ENCODE peak calls at places on chromosomes 4 and X, in six cellular contexts. Y is stomach, O is breast epithelium, Z is erythroblast, F is IMR-90, N is uterus. A is an unnamed sample.

GRCh38 chrX:12953420-12953819 is 21.5 kb upstream of the TMSB4X start:
- DNase-seq in Y (no peak), O (no peak), Z (no peak), F (no peak), N (no peak), A (no peak)

GRCh38 chr4:22348410-22348809 is 167.5 kb downstream of the ADGRA3 start:
- DNase-seq in Y (no peak), O (no peak), Z (no peak), F (peak), N (no peak), A (no peak)

GRCh38 chr4:17310269-17310652 is 201.6 kb downstream of the QDPR start:
- DNase-seq in Y (no peak), O (no peak), Z (no peak), F (peak), N (no peak), A (no peak)

GRCh38 chr4:53676402-53676871 is 85.2 kb upstream of the LNX1 start:
- DNase-seq in Y (no peak), O (no peak), Z (no peak), F (peak), N (peak), A (no peak)

GRCh38 chr4:3124070-3124767 is 49.7 kb downstream of the HTT start:
- DNase-seq in Y (no peak), O (no peak), Z (no peak), F (no peak), N (no peak), A (no peak)

GRCh38 chr4:169225058-169225751 is 45.6 kb downstream of the SH3RF1 start:
- DNase-seq in Y (no peak), O (no peak), Z (no peak), F (peak), N (no peak), A (peak)

GRCh38 chr4:61380865-61381264 is 180.7 kb downstream of the ADGRL3 start:
- DNase-seq in Y (no peak), O (no peak), Z (no peak), F (no peak), N (no peak), A (no peak)

GRCh38 chrX:11261260-11261659 is 32.0 kb upstream of the AMELX start:
- DNase-seq in Y (no peak), O (no peak), Z (no peak), F (peak), N (no peak), A (no peak)

GRCh38 chr4:17347445-17347844 is 164.4 kb downstream of the QDPR start:
- DNase-seq in Y (no peak), O (no peak), Z (peak), F (peak), N (peak), A (peak)

GRCh38 chr4:4269856-4270255 is 20.1 kb downstream of the LYAR start:
- DNase-seq in Y (no peak), O (no peak), Z (no peak), F (no peak), N (no peak), A (no peak)

GRCh38 chr4:162403956-162404355 is 240.2 kb upstream of the FSTL5 start:
- DNase-seq in Y (no peak), O (no peak), Z (no peak), F (no peak), N (no peak), A (no peak)

GRCh38 chr4:184583738-184584502 is 65.3 kb downstream of the CASP3 start:
- DNase-seq in Y (no peak), O (no peak), Z (no peak), F (no peak), N (no peak), A (no peak)

GRCh38 chr4:78517050-78517652 is 34.4 kb upstream of the ANXA3 start:
- DNase-seq in Y (no peak), O (no peak), Z (peak), F (peak), N (no peak), A (no peak)

DNA sequence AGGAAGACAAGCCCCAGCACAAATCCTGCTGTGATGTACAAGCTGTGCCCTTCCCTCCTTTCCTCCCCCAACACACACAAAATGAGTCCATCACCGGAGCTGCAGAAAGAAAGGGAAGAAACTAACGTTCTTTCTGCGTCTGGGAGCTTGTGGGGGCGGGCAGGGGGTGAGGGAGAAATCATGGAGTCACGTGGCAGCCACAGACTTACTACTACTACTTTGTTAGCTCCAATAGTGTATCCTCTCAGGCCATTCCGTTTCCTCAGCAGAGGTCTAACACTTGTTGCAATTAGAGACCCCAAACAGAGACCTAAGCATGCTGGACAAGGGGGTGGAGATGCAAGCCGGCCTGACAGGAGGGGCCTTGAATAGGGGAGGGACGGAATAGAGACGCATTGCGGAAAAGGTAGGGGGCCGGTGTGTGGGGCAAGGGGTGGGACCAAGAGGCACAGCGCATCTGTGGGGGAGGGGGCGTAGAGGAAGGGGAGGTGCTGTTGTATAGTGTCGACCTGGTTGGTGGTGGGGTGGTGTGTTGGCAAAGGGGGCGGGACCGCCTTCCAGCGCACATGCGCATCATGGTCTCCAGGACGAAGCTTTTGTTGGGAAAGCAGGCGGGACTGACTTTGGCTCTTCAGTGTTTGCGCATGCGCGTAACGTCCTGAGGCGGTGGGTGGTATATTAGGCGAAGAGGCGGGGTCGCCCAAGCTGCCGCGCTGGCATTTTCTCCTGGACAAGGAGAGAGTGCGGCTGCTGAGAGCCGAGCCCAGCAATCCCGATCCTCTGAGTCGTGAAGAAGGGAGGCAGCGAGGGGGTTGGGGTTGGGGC is at the start of gene MAGED1:
- DNase-seq in Y (peak), O (peak), Z (peak), F (peak), N (peak), A (peak)
- TF ChIP-seq POLR2A in Y (no peak), O (peak), Z (no peak), F (peak), N (peak), A (peak)

GRCh38 chr4:122826000-122826595 is 533 bp upstream of the FGF2 start:
- DNase-seq in Y (no peak), O (no peak), Z (no peak), F (peak), N (no peak), A (no peak)

GRCh38 chr4:122826596-122827257 is at the start of gene FGF2:
- DNase-seq in Y (peak), O (peak), Z (peak), F (peak), N (peak), A (no peak)

GRCh38 chr4:122824616-122825015 is 2.0 kb upstream of the FGF2 start:
- DNase-seq in Y (no peak), O (no peak), Z (no peak), F (peak), N (no peak), A (no peak)

GRCh38 chr4:122827899-122828601 is 1.4 kb downstream of the FGF2 start:
- DNase-seq in Y (no peak), O (no peak), Z (peak), F (peak), N (peak), A (no peak)

DNA sequence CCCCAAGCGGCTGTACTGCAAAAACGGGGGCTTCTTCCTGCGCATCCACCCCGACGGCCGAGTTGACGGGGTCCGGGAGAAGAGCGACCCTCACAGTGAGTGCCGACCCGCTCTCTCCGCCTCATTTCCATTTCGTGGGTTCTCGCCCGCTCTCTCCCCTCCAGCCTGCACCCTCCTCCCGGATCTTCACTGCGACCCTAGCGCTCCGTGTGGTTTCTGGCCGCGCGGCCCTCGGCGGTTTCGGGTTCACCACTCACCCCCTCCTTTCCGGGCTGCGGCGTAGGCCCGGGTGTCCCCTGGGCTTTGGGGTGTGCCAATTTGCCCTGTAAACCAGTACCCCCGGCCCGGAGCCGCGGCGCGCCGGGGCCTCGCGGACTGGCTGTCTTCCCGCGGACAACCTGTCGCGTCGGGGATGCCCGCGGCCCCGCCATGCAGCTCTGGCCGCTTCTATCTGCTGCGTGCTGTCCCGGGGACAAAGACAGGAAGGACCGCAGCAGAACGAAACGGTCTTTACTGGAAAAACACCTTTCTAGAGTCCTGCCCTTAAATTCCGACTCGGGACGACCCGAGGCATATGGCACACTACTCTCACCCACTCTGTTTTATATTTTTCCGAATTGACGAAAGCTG is 742 bp downstream of the FGF2 start:
- DNase-seq in Y (peak), O (no peak), Z (peak), F (peak), N (peak), A (no peak)
- TF ChIP-seq POLR2A in Y (no peak), O (no peak), Z (no peak), F (no peak), N (no peak), A (no peak)

GRCh38 chr4:8244931-8245460 is 24.6 kb upstream of the HTRA3 start:
- DNase-seq in Y (no peak), O (no peak), Z (no peak), F (no peak), N (no peak), A (no peak)
- TF ChIP-seq POLR2A in Y (no peak), O (no peak), Z (no peak), F (no peak), N (no peak), A (no peak)

GRCh38 chr4:10084651-10085320 is 31.8 kb downstream of the WDR1 start:
- DNase-seq in Y (no peak), O (no peak), Z (no peak), F (no peak), N (peak), A (no peak)
- TF ChIP-seq POLR2A in Y (no peak), O (no peak), Z (no peak), F (no peak), N (no peak), A (no peak)

DNA sequence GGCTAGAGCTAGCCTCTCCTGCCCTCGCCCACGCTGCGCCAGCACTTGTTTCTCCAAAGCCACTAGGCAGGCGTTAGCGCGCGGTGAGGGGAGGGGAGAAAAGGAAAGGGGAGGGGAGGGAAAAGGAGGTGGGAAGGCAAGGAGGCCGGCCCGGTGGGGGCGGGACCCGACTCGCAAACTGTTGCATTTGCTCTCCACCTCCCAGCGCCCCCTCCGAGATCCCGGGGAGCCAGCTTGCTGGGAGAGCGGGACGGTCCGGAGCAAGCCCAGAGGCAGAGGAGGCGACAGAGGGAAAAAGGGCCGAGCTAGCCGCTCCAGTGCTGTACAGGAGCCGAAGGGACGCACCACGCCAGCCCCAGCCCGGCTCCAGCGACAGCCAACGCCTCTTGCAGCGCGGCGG is at the start of gene AR:
- DNase-seq in Y (peak), O (peak), Z (no peak), F (peak), N (peak), A (peak)
- TF ChIP-seq POLR2A in Y (no peak), O (no peak), Z (no peak), F (no peak), N (peak), A (no peak)

GRCh38 chr4:24475756-24476155 is 108.6 kb downstream of the DHX15 start:
- DNase-seq in Y (no peak), O (no peak), Z (no peak), F (no peak), N (no peak), A (no peak)

GRCh38 chr4:24470681-24471622 is 113.4 kb downstream of the DHX15 start:
- DNase-seq in Y (no peak), O (no peak), Z (no peak), F (peak), N (peak), A (no peak)

GRCh38 chr4:24473309-24473721 is 111.0 kb downstream of the DHX15 start:
- DNase-seq in Y (no peak), O (no peak), Z (no peak), F (peak), N (peak), A (peak)

GRCh38 chr4:24471623-24472510 is 112.5 kb downstream of the DHX15 start:
- DNase-seq in Y (no peak), O (no peak), Z (no peak), F (no peak), N (peak), A (no peak)

DNA sequence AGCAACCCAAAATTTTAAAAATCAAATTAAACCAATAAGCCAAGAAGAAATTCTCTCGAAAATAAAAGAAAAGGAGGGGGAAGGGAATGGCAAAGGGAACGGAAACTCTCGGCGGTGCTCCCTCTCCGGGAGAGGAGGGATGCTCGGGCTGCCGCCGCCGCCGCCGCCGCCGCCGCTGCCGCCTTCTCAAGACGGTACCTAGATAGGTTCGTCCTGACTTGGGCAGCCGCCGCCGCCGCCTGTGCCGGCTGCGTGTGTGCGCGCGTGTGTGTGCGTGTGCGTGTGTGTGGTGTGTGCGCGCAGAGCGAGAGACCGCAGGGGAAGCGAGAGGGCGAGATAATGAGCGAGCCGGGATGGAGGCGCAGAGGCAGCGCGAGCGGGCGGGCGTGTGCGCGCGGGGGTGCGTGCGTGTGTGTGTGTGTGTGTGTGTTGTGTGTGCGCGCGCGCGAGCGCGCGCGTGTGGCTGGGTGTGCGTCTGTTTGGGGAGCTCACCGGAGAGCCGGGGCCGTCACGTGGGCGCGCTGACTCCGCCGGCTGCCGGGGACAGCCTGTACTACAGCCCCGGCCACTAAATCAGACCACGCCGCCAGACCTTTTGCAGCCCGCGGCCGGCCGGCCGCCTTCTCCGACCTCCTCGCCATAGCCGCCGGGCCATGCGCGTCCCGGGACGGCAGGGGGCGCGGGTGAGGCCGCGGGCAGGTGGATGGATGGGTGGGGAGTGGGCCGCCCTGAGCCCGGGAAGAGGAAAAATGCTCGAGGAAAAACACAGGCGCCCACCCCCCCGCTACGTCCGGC is 111.6 kb downstream of the DHX15 start:
- DNase-seq in Y (peak), O (peak), Z (peak), F (peak), N (peak), A (peak)
- TF ChIP-seq POLR2A in Y (no peak), O (no peak), Z (no peak), F (no peak), N (peak), A (no peak)

GRCh38 chrX:65528705-65529340 is 5.8 kb downstream of the LAS1L start:
- DNase-seq in Y (peak), O (no peak), Z (peak), F (peak), N (peak), A (peak)

GRCh38 chrX:65532016-65532415 is 2.6 kb downstream of the LAS1L start:
- DNase-seq in Y (no peak), O (no peak), Z (no peak), F (no peak), N (no peak), A (no peak)

GRCh38 chrX:65537229-65537628 is 2.6 kb upstream of the LAS1L start:
- DNase-seq in Y (no peak), O (no peak), Z (no peak), F (no peak), N (no peak), A (no peak)

GRCh38 chrX:65536291-65536690 is 1.7 kb upstream of the LAS1L start:
- DNase-seq in Y (no peak), O (no peak), Z (no peak), F (no peak), N (no peak), A (no peak)

DNA sequence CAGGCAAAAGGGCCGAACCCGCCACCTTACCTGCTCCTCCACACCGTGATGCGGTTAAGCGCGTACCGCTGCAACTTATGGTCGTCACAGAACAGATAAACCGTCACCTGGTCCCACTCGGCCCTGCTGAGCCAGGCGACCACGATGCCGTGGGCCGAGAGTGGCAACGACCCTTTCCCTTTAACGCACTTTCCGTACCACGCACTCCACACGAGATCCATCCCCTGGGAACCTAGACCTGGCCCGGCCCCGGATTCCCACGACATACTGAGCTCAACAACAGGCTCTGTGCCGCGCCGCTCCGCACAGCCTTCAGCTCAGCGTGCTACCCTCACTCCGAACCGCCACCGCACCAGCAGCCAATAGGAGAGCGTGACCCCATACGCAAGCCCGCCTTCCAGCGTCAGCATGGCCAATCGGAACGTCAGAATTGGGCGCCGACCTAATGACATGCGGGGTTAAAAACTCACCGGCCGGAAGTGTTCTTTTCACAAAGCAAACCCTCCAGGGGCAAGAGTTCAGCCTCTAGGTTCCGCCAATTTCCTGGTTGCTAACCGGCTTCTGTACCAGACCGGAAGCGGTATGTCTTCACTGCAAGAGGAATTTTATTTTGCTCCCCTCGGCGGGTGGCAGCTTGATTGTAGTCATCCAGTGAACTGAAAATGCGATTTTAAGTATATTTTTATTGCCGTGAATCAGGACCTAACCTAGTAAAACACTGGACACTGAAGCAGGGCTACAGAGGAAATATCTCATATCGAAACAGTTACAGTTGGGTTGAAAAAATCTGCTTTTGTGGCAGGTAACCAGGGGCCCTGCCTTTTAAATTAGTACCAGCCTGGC is at the start of gene LAS1L:
- DNase-seq in Y (peak), O (peak), Z (peak), F (peak), N (peak), A (peak)
- TF ChIP-seq POLR2A in Y (no peak), O (peak), Z (peak), F (peak), N (peak), A (peak)

DNA sequence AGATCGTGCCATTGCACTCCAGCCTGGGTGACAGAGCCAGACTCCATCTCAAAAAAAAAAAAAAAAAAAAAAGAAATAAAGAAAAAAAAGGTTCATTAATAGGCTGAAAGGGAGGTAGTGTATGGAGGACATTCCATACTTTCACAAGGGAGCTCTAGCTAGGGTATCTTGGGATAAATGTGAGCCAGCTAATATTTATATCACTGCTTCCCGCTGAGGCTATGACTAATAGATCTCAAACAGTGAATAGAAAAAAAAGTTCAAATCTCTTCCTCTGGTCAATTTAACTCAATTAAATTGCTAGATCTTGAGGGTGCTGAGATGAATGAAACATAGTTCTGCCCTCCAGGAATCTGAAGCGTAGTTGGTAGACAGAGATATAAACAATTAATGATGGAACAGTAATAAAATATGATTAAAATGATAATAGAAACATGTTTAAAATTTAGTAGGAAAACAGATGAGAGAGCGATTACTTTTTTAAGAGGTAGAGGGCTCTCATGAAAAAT is 55.7 kb upstream of the SHISA3 start:
- DNase-seq in Y (no peak), O (no peak), Z (no peak), F (peak), N (no peak), A (no peak)
- TF ChIP-seq POLR2A in Y (no peak), O (no peak), Z (no peak), F (no peak), N (no peak), A (no peak)

GRCh38 chr4:6665320-6665654 is 24.8 kb downstream of the MRFAP1 start:
- DNase-seq in Y (no peak), O (no peak), Z (no peak), F (no peak), N (no peak), A (no peak)
- TF ChIP-seq POLR2A in Y (no peak), O (no peak), Z (no peak), F (no peak), N (no peak), A (no peak)

A was measured in H54.